ENCODE peak calls at places on chromosomes 16 and 17, in five cellular contexts. T, F, V, R and J are unnamed samples.

GRCh38 chr17:4530799-4531730 is 24.1 kb downstream of the MYBBP1A start:
- DNase-seq in T (no peak), F (no peak), V (no peak), R (no peak), J (no peak)

GRCh38 chr17:68435876-68436842 is 21.1 kb downstream of the WIPI1 start:
- DNase-seq in T (peak), F (peak), V (peak), R (peak), J (no peak)

GRCh38 chr17:9465216-9465921 is 110.3 kb downstream of the STX8 start:
- DNase-seq in T (no peak), F (no peak), V (no peak), R (no peak), J (no peak)

GRCh38 chr17:58156839-58157803 is 8.9 kb downstream of the OR4D1 start:
- DNase-seq in T (no peak), F (peak), V (peak), R (no peak), J (no peak)

GRCh38 chr16:26658486-26658885 is 408.2 kb upstream of the C16orf82 start:
- DNase-seq in T (no peak), F (no peak), V (no peak), R (no peak), J (no peak)

GRCh38 chr17:37392024-37392590 is 14.5 kb downstream of the ACACA start:
- DNase-seq in T (peak), F (peak), V (no peak), R (no peak), J (no peak)

GRCh38 chr16:50800074-50800473 is 58.2 kb downstream of the CYLD start:
- DNase-seq in T (no peak), F (no peak), V (no peak), R (no peak), J (no peak)

GRCh38 chr16:26169451-26169850 is 477.7 kb downstream of the HS3ST4 start:
- DNase-seq in T (no peak), F (no peak), V (no peak), R (no peak), J (no peak)

GRCh38 chr17:73307130-73307529 is 4.7 kb downstream of the CDC42EP4 start:
- DNase-seq in T (no peak), F (no peak), V (no peak), R (peak), J (no peak)

GRCh38 chr16:65975049-65975708 is 391.3 kb upstream of the CDH5 start:
- DNase-seq in T (no peak), F (peak), V (peak), R (no peak), J (no peak)

GRCh38 chr16:65120811-65121721 is 797 bp downstream of the CDH11 start:
- DNase-seq in T (peak), F (peak), V (no peak), R (peak), J (no peak)

GRCh38 chr16:70649300-70649699 is 2.9 kb downstream of the IL34 start:
- DNase-seq in T (no peak), F (no peak), V (no peak), R (no peak), J (no peak)

GRCh38 chr17:56806949-56807348 is 26.8 kb downstream of the C17orf67 start:
- DNase-seq in T (no peak), F (no peak), V (no peak), R (no peak), J (no peak)

GRCh38 chr17:42706732-42707131 is 24.4 kb downstream of the CNTNAP1 start:
- DNase-seq in T (no peak), F (no peak), V (no peak), R (no peak), J (peak)

GRCh38 chr17:2695243-2695960 is 16.2 kb downstream of the CLUH start:
- DNase-seq in T (no peak), F (no peak), V (no peak), R (peak), J (no peak)

GRCh38 chr17:44219636-44220210 is at the start of gene UBTF:
- DNase-seq in T (no peak), F (peak), V (peak), R (peak), J (no peak)

GRCh38 chr16:53692146-53692545 is 11.5 kb downstream of the RPGRIP1L start:
- DNase-seq in T (no peak), F (peak), V (peak), R (no peak), J (no peak)

GRCh38 chr17:58365185-58365979 is 13.4 kb upstream of the SUPT4H1 start:
- DNase-seq in T (no peak), F (no peak), V (no peak), R (no peak), J (no peak)

GRCh38 chr17:42111265-42111636 is 1.3 kb downstream of the DHX58 start:
- DNase-seq in T (no peak), F (no peak), V (no peak), R (no peak), J (no peak)

GRCh38 chr16:70772493-70772892 is 28.5 kb downstream of the VAC14 start:
- DNase-seq in T (no peak), F (no peak), V (peak), R (no peak), J (no peak)

GRCh38 chr16:79632289-79632688 is 31.8 kb upstream of the MAF start:
- DNase-seq in T (peak), F (peak), V (no peak), R (no peak), J (no peak)

GRCh38 chr16:56451753-56452689 is 667 bp downstream of the OGFOD1 start:
- DNase-seq in T (no peak), F (peak), V (peak), R (no peak), J (no peak)

GRCh38 chr16:2799852-2800226 is 1.6 kb downstream of the PRSS41 start:
- DNase-seq in T (no peak), F (peak), V (no peak), R (no peak), J (no peak)
- TF ChIP-seq EP300 in T (no peak), F (no peak), V (no peak), R (no peak), J (no peak)

GRCh38 chr16:68972008-68972407 is 128.7 kb downstream of the TANGO6 start:
- DNase-seq in T (no peak), F (no peak), V (no peak), R (no peak), J (no peak)

GRCh38 chr16:68969338-68969737 is 126.0 kb downstream of the TANGO6 start:
- DNase-seq in T (no peak), F (no peak), V (no peak), R (no peak), J (no peak)

GRCh38 chr16:68973611-68974120 is 130.3 kb downstream of the TANGO6 start:
- DNase-seq in T (no peak), F (no peak), V (no peak), R (no peak), J (no peak)

GRCh38 chr16:68978303-68978954 is 127.0 kb upstream of the HAS3 start:
- DNase-seq in T (no peak), F (no peak), V (no peak), R (no peak), J (no peak)

GRCh38 chr16:68972720-68973119 is 129.4 kb downstream of the TANGO6 start:
- DNase-seq in T (no peak), F (peak), V (peak), R (no peak), J (no peak)
- TF ChIP-seq EP300 in T (no peak), F (no peak), V (no peak), R (no peak), J (no peak)

GRCh38 chr16:85206472-85207356 is 94.4 kb upstream of the CIBAR2 start:
- DNase-seq in T (no peak), F (no peak), V (no peak), R (peak), J (no peak)
- TF ChIP-seq EP300 in T (no peak), F (no peak), V (no peak), R (no peak), J (no peak)

GRCh38 chr17:77372444-77373297 is 231.9 kb downstream of the SEC14L1 start:
- DNase-seq in T (peak), F (no peak), V (peak), R (peak), J (no peak)
- TF ChIP-seq EP300 in T (no peak), F (no peak), V (no peak), R (no peak), J (no peak)

GRCh38 chr16:15792563-15792971 is 64.3 kb downstream of the MYH11 start:
- DNase-seq in T (no peak), F (no peak), V (no peak), R (no peak), J (no peak)

GRCh38 chr16:15799851-15800495 is 56.9 kb downstream of the MYH11 start:
- DNase-seq in T (no peak), F (no peak), V (no peak), R (no peak), J (no peak)

GRCh38 chr16:15798671-15799070 is 58.2 kb downstream of the MYH11 start:
- DNase-seq in T (no peak), F (no peak), V (no peak), R (no peak), J (no peak)

GRCh38 chr16:15796885-15797284 is 59.9 kb downstream of the MYH11 start:
- DNase-seq in T (no peak), F (no peak), V (no peak), R (no peak), J (no peak)

DNA sequence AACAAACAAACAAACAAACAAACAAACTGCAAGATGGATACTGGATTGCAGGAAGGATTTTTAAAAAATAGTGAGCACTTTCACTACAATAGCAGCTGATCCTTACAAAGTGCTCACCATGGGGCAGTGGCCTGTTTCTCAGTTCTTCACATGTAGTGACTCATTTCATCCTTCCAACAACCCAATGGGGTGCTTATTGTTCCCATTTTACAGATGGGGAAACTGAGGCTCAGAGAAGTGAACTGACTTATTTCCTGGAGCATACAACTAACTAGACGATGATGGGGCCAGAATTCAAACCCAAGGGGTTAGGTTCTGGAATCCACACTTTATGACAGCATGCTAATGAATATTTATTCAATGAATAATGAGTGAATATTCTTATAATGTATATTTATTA is 61.2 kb downstream of the MYH11 start:
- DNase-seq in T (no peak), F (no peak), V (no peak), R (no peak), J (no peak)
- TF ChIP-seq EP300 in T (no peak), F (no peak), V (no peak), R (no peak), J (no peak)

GRCh38 chr17:49566668-49567071 is 9.0 kb upstream of the NXPH3 start:
- DNase-seq in T (peak), F (no peak), V (no peak), R (no peak), J (no peak)

GRCh38 chr17:49565948-49566491 is 9.7 kb upstream of the NXPH3 start:
- DNase-seq in T (peak), F (no peak), V (peak), R (peak), J (no peak)

GRCh38 chr17:49564638-49565037 is 11.0 kb upstream of the NXPH3 start:
- DNase-seq in T (no peak), F (no peak), V (no peak), R (no peak), J (no peak)

GRCh38 chr17:49567871-49568694 is 7.6 kb upstream of the NXPH3 start:
- DNase-seq in T (peak), F (peak), V (peak), R (peak), J (no peak)

GRCh38 chr17:49567104-49567521 is 8.6 kb upstream of the NXPH3 start:
- DNase-seq in T (no peak), F (no peak), V (no peak), R (peak), J (no peak)
- TF ChIP-seq EP300 in T (no peak), F (no peak), V (no peak), R (no peak), J (no peak)

GRCh38 chr17:59829217-59830006 is 63.3 kb downstream of the TUBD1 start:
- DNase-seq in T (no peak), F (peak), V (peak), R (no peak), J (peak)
- TF ChIP-seq EP300 in T (no peak), F (peak), V (peak), R (peak), J (peak)

DNA sequence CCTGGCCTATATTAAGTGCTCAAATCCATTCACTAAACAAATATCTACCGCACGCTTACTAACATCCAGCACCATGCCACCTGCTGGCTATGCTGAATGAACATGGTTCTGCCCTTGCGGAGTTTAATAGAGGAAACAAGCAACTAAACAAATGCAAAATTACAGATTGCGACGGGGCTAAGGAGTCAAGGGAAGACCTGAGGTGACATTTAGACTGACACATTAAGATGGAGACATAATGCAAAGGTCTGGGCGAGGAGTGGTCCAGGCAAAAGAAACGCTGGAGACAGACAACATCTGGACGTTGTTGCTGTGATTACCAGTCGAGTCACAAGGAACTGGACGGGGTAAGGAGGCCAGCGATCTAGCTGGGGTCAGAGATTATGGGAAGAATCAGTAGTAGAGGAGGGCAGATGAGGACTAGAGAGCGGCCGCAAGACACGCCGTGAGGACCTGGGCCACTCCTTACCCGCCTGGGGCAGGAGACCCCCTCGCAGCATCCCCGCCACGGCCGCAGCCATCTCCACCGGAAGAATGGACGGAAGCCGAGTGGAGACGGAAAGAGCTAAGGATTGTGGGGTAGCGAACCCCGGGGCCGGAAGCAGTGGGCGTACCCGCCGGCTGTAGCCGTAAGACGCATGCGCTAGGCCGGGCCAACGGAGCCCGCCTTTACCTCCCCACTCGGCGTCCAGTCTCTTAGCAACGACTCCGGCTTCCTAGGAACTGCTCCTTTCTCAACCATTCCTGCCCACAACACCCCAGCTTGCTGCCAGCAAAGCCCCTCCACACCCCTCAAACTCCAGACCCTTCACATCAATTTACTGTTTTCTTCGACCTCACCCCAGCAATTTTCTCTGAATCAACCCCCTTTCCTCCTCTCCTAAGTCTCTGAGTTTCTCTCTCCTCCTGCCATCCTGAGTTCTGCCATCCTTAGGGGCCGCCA is at the start of the genes LRRC46 and MRPL10:
- DNase-seq in T (peak), F (peak), V (peak), R (peak), J (peak)
- TF ChIP-seq EP300 in T (peak), F (no peak), V (peak), R (no peak), J (no peak)